ENCODE peak calls at places on chromosomes 13 and 19, in four cellular contexts. W, Q, O and N are unnamed samples.

GRCh38 chr19:5623397-5624153 is 692 bp downstream of the SAFB start:
- DNase-seq in W (no peak), Q (no peak), O (peak; percentile 27), N (no peak)

GRCh38 chr13:113060557-113061270 is 44.9 kb upstream of the F7 start:
- DNase-seq in W (no peak), Q (no peak), O (no peak), N (no peak)

GRCh38 chr19:48638831-48639381 is 1.7 kb upstream of the DBP start:
- DNase-seq in W (no peak), Q (no peak), O (no peak), N (no peak)

GRCh38 chr19:797528-798414 is 519 bp downstream of the PTBP1 start:
- DNase-seq in W (peak; percentile 85), Q (peak; percentile 86), O (peak; percentile 97), N (peak; percentile 90)

GRCh38 chr13:102870677-102871415 is 25.0 kb downstream of the ERCC5 start:
- DNase-seq in W (peak; percentile 74), Q (peak; percentile 50), O (peak; percentile 57), N (peak; percentile 41)

GRCh38 chr13:75763511-75763910 is 127.4 kb downstream of the LMO7 start:
- DNase-seq in W (no peak), Q (no peak), O (no peak), N (no peak)

GRCh38 chr19:17889609-17890214 is 18.0 kb downstream of the SLC5A5 start:
- DNase-seq in W (peak; percentile 45), Q (peak; percentile 67), O (no peak), N (peak; percentile 40)

GRCh38 chr13:28475916-28476725 is 18.8 kb downstream of the FLT1 start:
- DNase-seq in W (peak; percentile 91), Q (no peak), O (no peak), N (peak; percentile 53)

GRCh38 chr13:28313579-28313978 is 175.2 kb downstream of the PAN3 start:
- DNase-seq in W (peak; percentile 13), Q (no peak), O (no peak), N (no peak)

GRCh38 chr13:62357887-62358645 is 942.4 kb upstream of the PCDH20 start:
- DNase-seq in W (peak; percentile 31), Q (peak; percentile 77), O (peak; percentile 33), N (no peak)

GRCh38 chr19:16405797-16406196 is 66.0 kb downstream of the EPS15L1 start:
- DNase-seq in W (no peak), Q (no peak), O (no peak), N (no peak)

GRCh38 chr19:2724148-2724557 is 3.0 kb upstream of the DIRAS1 start:
- DNase-seq in W (no peak), Q (no peak), O (no peak), N (no peak)
- H3K4me1 ChIP-seq in W (peaks cover 4% of the 10 kb centered on the region), Q (peaks cover 12% of the 10 kb centered on the region), O (no peaks in the 10 kb centered on the region), N (peaks cover 28% of the 10 kb centered on the region)

GRCh38 chr19:8388612-8388958 is 1.6 kb upstream of the RAB11B start:
- DNase-seq in W (no peak), Q (no peak), O (no peak), N (no peak)
- H3K4me2 ChIP-seq in W (no peak overlapping the region), Q (no peak overlapping the region), O (no peak overlapping the region), N (no peak overlapping the region)

GRCh38 chr13:111952814-111953213 is 114.1 kb upstream of the SOX1 start:
- DNase-seq in W (no peak), Q (no peak), O (no peak), N (no peak)

GRCh38 chr13:111956261-111957151 is 110.4 kb upstream of the SOX1 start:
- DNase-seq in W (no peak), Q (no peak), O (no peak), N (no peak)

GRCh38 chr13:111953546-111954178 is 113.3 kb upstream of the SOX1 start:
- DNase-seq in W (no peak), Q (no peak), O (no peak), N (no peak)

GRCh38 chr13:111955412-111955769 is 111.6 kb upstream of the SOX1 start:
- DNase-seq in W (no peak), Q (no peak), O (no peak), N (no peak)

GRCh38 chr13:111954681-111955411 is 112.1 kb upstream of the SOX1 start:
- DNase-seq in W (no peak), Q (no peak), O (no peak), N (no peak)
- H3K4me1 ChIP-seq in W (no peaks in the 10 kb centered on the region), Q (no peaks in the 10 kb centered on the region), O (no peaks in the 10 kb centered on the region), N (no peaks in the 10 kb centered on the region)

DNA sequence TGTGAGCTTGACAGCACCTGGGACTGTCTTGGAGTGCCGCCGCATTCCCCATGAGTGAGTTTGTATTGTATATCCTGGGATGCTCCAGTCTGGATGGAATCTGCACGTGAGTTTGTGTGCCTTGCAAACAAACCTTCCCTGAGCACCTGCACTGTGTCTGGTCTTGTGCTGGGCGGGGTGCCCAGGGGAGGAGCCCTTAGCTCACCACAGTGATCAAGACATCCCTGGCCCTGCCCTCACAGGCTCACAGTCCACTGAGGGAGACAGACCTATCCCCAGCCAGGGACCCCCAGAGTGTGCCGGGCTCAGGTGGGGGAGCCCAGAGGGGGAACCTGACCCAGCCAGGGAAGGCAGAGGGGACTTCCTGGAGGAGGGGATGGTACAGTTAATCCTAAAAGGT is 1.7 kb upstream of the BCAM start:
- DNase-seq in W (no peak), Q (no peak), O (no peak), N (peak; percentile 83)
- H3K4me2 ChIP-seq in W (no peak overlapping the region), Q (no peak overlapping the region), O (no peak overlapping the region), N (no peak overlapping the region)

GRCh38 chr13:46664195-46664594 is 111.2 kb downstream of the LRCH1 start:
- DNase-seq in W (no peak), Q (no peak), O (no peak), N (no peak)
- H3K4me1 ChIP-seq in W (peaks cover 8% of the 10 kb centered on the region), Q (peaks cover 10% of the 10 kb centered on the region), O (peaks cover 25% of the 10 kb centered on the region), N (peaks cover 6% of the 10 kb centered on the region)

GRCh38 chr13:52846567-52847321 is 1.7 kb downstream of the PCDH8 start:
- DNase-seq in W (peak; percentile 25), Q (peak; percentile 85), O (no peak), N (peak; percentile 21)
- H3K4me2 ChIP-seq in W (no peak overlapping the region), Q (peak overlapping the region; percentile 85), O (no peak overlapping the region), N (no peak overlapping the region)

DNA sequence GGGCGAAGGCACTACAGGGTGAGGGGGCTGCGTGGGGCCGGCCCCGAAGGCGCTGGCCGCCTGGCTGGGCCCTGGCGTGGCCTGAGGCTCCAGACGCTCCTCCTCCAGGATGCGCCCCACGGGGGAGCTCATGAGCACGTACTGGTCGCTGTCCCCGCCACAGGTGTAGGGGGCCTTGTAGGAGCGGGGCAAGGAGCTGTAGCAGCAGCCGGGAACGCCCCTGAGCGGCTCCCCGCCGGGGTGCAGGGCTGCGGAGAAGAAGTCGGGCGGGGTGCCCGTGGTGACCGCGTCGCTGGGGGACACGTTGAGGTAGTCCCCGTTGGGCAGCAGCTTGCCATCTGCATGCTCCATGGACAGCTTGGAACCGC is 3.0 kb downstream of the IRS2 start:
- DNase-seq in W (no peak), Q (no peak), O (no peak), N (no peak)
- H3K4me1 ChIP-seq in W (peaks cover 3% of the 10 kb centered on the region), Q (peaks cover 7% of the 10 kb centered on the region), O (peaks cover 11% of the 10 kb centered on the region), N (peaks cover 37% of the 10 kb centered on the region)